ENCODE peak calls at places on chromosomes 1 and 21, in five cellular contexts. Q is stomach, V is WTC11, J is astrocyte of the spinal cord, X is KBM-7. I is an unnamed sample.

GRCh38 chr1:57987507-57987906 is 559.0 kb downstream of the OMA1 start:
- DNase-seq in Q (no peak), V (no peak), J (no peak), X (no peak), I (no peak)

GRCh38 chr1:155961937-155962336 is 16.4 kb downstream of the ARHGEF2 start:
- DNase-seq in Q (peak), V (no peak), J (peak), X (no peak), I (no peak)

GRCh38 chr1:156492591-156493080 is 7.9 kb downstream of the MEF2D start:
- DNase-seq in Q (no peak), V (no peak), J (no peak), X (peak), I (no peak)

GRCh38 chr1:183226963-183227362 is 40.9 kb downstream of the LAMC2 start:
- DNase-seq in Q (no peak), V (no peak), J (peak), X (peak), I (no peak)

GRCh38 chr1:218537131-218537904 is 192.2 kb downstream of the TGFB2 start:
- DNase-seq in Q (no peak), V (no peak), J (peak), X (no peak), I (no peak)

GRCh38 chr21:46477765-46478164 is 19.1 kb downstream of the DIP2A start:
- DNase-seq in Q (no peak), V (no peak), J (no peak), X (no peak), I (no peak)

GRCh38 chr1:197814306-197814705 is 39.0 kb upstream of the DENND1B start:
- DNase-seq in Q (no peak), V (no peak), J (no peak), X (no peak), I (no peak)

GRCh38 chr1:107622975-107623374 is 342.0 kb downstream of the VAV3 start:
- DNase-seq in Q (no peak), V (no peak), J (no peak), X (no peak), I (no peak)

GRCh38 chr1:26697441-26697977 is 1.7 kb downstream of the ARID1A start:
- DNase-seq in Q (no peak), V (no peak), J (no peak), X (no peak), I (peak)

GRCh38 chr1:106225406-106225805 is 831.1 kb upstream of the PRMT6 start:
- DNase-seq in Q (no peak), V (no peak), J (no peak), X (no peak), I (no peak)

GRCh38 chr21:39217356-39218081 is 34.3 kb upstream of the PSMG1 start:
- DNase-seq in Q (no peak), V (no peak), J (no peak), X (no peak), I (no peak)

GRCh38 chr1:224498574-224499170 is 64.1 kb upstream of the WDR26 start:
- DNase-seq in Q (no peak), V (peak), J (no peak), X (peak), I (no peak)

GRCh38 chr1:40316595-40317393 is at the start of gene COL9A2:
- DNase-seq in Q (peak), V (peak), J (no peak), X (no peak), I (no peak)

GRCh38 chr1:20358761-20359263 is 68.1 kb downstream of the VWA5B1 start:
- DNase-seq in Q (peak), V (no peak), J (peak), X (no peak), I (peak)

GRCh38 chr21:45246014-45246413 is 41.7 kb downstream of the POFUT2 start:
- DNase-seq in Q (no peak), V (no peak), J (no peak), X (no peak), I (no peak)

GRCh38 chr1:235855811-235856429 is 10.8 kb downstream of the LYST start:
- DNase-seq in Q (no peak), V (no peak), J (no peak), X (no peak), I (no peak)

GRCh38 chr1:34645919-34646318 is 108.9 kb upstream of the GJB5 start:
- DNase-seq in Q (no peak), V (no peak), J (no peak), X (no peak), I (no peak)

GRCh38 chr21:33419538-33420123 is 16.4 kb downstream of the IFNGR2 start:
- DNase-seq in Q (peak), V (no peak), J (peak), X (no peak), I (no peak)

GRCh38 chr1:230228234-230228897 is 161.3 kb downstream of the GALNT2 start:
- DNase-seq in Q (no peak), V (no peak), J (no peak), X (no peak), I (no peak)

GRCh38 chr1:119816407-119816806 is 5.1 kb upstream of the REG4 start:
- DNase-seq in Q (no peak), V (no peak), J (peak), X (no peak), I (peak)